ENCODE peak calls at places on chromosome 3, in four cellular contexts. D, N, V and M are unnamed samples.

GRCh38 chr3:15899438-15899837 is 101.7 kb upstream of the ANKRD28 start:
- DNase-seq in V (no peak), D (no peak), N (no peak), M (no peak)

GRCh38 chr3:183710231-183710630 is 12.6 kb downstream of the YEATS2 start:
- DNase-seq in V (no peak), D (no peak), N (no peak), M (no peak)

GRCh38 chr3:157405457-157405856 is 31.2 kb upstream of the PTX3 start:
- DNase-seq in N (no peak), D (no peak), V (no peak), M (no peak)

GRCh38 chr3:191350389-191351090 is 20.2 kb upstream of the UTS2B start:
- DNase-seq in D (no peak), N (no peak), V (no peak), M (no peak)

GRCh38 chr3:40116478-40117162 is 192.9 kb upstream of the EIF1B start:
- DNase-seq in D (no peak), V (no peak), N (no peak), M (no peak)

GRCh38 chr3:150324825-150325224 is 83.3 kb upstream of the TSC22D2 start:
- DNase-seq in N (no peak), V (no peak), D (no peak), M (no peak)

GRCh38 chr3:51961607-51962569 is 5.4 kb downstream of the PCBP4 start:
- DNase-seq in N (no peak), D (no peak), V (no peak), M (no peak)

GRCh38 chr3:12442654-12443501 is 41.4 kb upstream of the TSEN2 start:
- DNase-seq in D (no peak), N (no peak), V (no peak), M (no peak)

GRCh38 chr3:9736831-9737230 is 5.3 kb downstream of the BRPF1 start:
- DNase-seq in D (no peak), N (no peak), V (peak), M (no peak)

GRCh38 chr3:23004971-23005370 is 198.2 kb upstream of the UBE2E2 start:
- DNase-seq in N (no peak), D (no peak), V (no peak), M (no peak)

GRCh38 chr3:183489455-183490210 is 61.2 kb upstream of the MCF2L2 start:
- DNase-seq in V (no peak), N (no peak), D (no peak), M (no peak)

GRCh38 chr3:143066033-143066432 is 53.5 kb upstream of the CHST2 start:
- DNase-seq in D (no peak), N (no peak), V (no peak), M (no peak)

GRCh38 chr3:185363662-185364203 is 797 bp downstream of the MAP3K13 start:
- DNase-seq in V (no peak), N (no peak), D (no peak), M (no peak)

GRCh38 chr3:59709702-59710555 is 660.1 kb upstream of the CFAP20DC start:
- DNase-seq in N (no peak), V (no peak), D (no peak), M (no peak)

GRCh38 chr3:112582242-112582874 is 20.5 kb downstream of the SLC35A5 start:
- DNase-seq in V (no peak), D (peak), N (peak), M (no peak)

GRCh38 chr3:171804618-171805389 is 5.5 kb downstream of the PLD1 start:
- DNase-seq in D (no peak), V (no peak), N (no peak), M (no peak)

GRCh38 chr3:129534428-129535027 is 6.1 kb downstream of the RHO start:
- DNase-seq in N (no peak), D (no peak), V (no peak), M (no peak)

GRCh38 chr3:50154840-50155490 is at the start of gene SEMA3F:
- DNase-seq in V (no peak), D (peak), N (peak), M (peak)

GRCh38 chr3:8529738-8530525 is 28.3 kb downstream of the LMCD1 start:
- DNase-seq in V (no peak), N (no peak), D (no peak), M (no peak)

GRCh38 chr3:50340404-50341329 is at the start of gene RASSF1:
- DNase-seq in V (no peak), N (peak), D (no peak), M (no peak)

GRCh38 chr3:17935217-17935616 is 192.8 kb upstream of the TBC1D5 start:
- DNase-seq in D (peak), V (no peak), N (no peak), M (no peak)